ENCODE peak calls at places on chromosome 10, in ten cellular contexts. N is AG09319; Q is prostate gland; P is mammary epithelial cell; F is tibial artery; R is dorsolateral prefrontal cortex; I is osteoblast; W is CD8-positive, alpha-beta T cell; A is PC-3; Z is brain microvascular endothelial cell. E is an unnamed sample.

GRCh38 chr10:30022590-30022989 is 36.8 kb downstream of the JCAD start:
- DNase-seq in R (no peak), I (no peak), Q (no peak), Z (no peak), W (no peak), F (no peak), N (no peak), A (no peak), P (no peak), E (no peak)

GRCh38 chr10:23063387-23064287 is 31.7 kb upstream of the MSRB2 start:
- DNase-seq in P (no peak), F (no peak), A (no peak), W (no peak), R (peak), Z (peak), N (no peak), I (no peak), Q (no peak), E (peak)

GRCh38 chr10:1395025-1395981 is 339.1 kb downstream of the WDR37 start:
- DNase-seq in F (no peak), W (no peak), A (no peak), I (no peak), P (no peak), Q (no peak), R (no peak), N (no peak), Z (no peak), E (peak)

GRCh38 chr10:37685741-37686683 is 171.4 kb downstream of the ZNF248 start:
- DNase-seq in R (no peak), W (no peak), A (no peak), N (no peak), Z (no peak), I (no peak), Q (no peak), F (no peak), P (no peak), E (no peak)

GRCh38 chr10:11472158-11472753 is 139.2 kb downstream of the USP6NL start:
- DNase-seq in Z (peak), W (peak), I (peak), A (peak), P (peak), R (peak), N (peak), F (peak), Q (peak), E (peak)

GRCh38 chr10:92737484-92737883 is 47.7 kb downstream of the HHEX start:
- DNase-seq in Q (no peak), F (no peak), P (peak), Z (no peak), I (no peak), R (no peak), N (no peak), A (no peak), W (no peak), E (no peak)

GRCh38 chr10:132458595-132459251 is 61.7 kb downstream of the PWWP2B start:
- DNase-seq in N (no peak), R (no peak), I (peak), A (peak), F (no peak), W (peak), Q (no peak), P (no peak), Z (no peak), E (no peak)

GRCh38 chr10:95756061-95756751 is at the start of gene ENTPD1:
- DNase-seq in W (no peak), F (no peak), N (no peak), A (no peak), R (peak), I (peak), Z (peak), Q (no peak), P (no peak), E (no peak)

GRCh38 chr10:50788951-50789904 is 49.5 kb downstream of the ASAH2B start:
- DNase-seq in N (no peak), W (no peak), R (no peak), A (peak), Z (peak), F (no peak), Q (no peak), I (peak), P (peak), E (no peak)

GRCh38 chr10:106560925-106561640 is 603.4 kb downstream of the SORCS1 start:
- DNase-seq in F (no peak), I (no peak), A (peak), N (no peak), Z (peak), R (no peak), Q (no peak), P (peak), W (no peak), E (no peak)

GRCh38 chr10:5089869-5090268 is 4.3 kb upstream of the AKR1C3 start:
- DNase-seq in Z (peak), R (no peak), F (no peak), A (peak), W (no peak), N (no peak), I (no peak), P (peak), Q (no peak), E (no peak)

GRCh38 chr10:44574596-44575480 is 189.9 kb upstream of the CXCL12 start:
- DNase-seq in P (no peak), F (no peak), A (no peak), N (no peak), W (no peak), I (peak), Q (no peak), Z (no peak), R (no peak), E (no peak)

GRCh38 chr10:50991496-50992355 is 82.6 kb upstream of the PRKG1 start:
- DNase-seq in F (peak), P (no peak), I (peak), A (no peak), Q (peak), R (no peak), N (no peak), W (no peak), Z (peak), E (peak)

GRCh38 chr10:131193923-131194322 is 117.6 kb downstream of the TCERG1L start:
- DNase-seq in A (no peak), F (no peak), P (no peak), N (no peak), R (no peak), W (no peak), Q (no peak), Z (no peak), I (no peak), E (no peak)

GRCh38 chr10:30354669-30355068 is 5.6 kb upstream of the MTPAP start:
- DNase-seq in P (no peak), N (no peak), W (no peak), I (no peak), Z (no peak), F (no peak), Q (no peak), R (no peak), A (no peak), E (no peak)

GRCh38 chr10:105806-106205 is 29.4 kb upstream of the ZMYND11 start:
- DNase-seq in F (no peak), I (no peak), W (no peak), Q (no peak), A (no peak), P (no peak), R (no peak), Z (no peak), N (no peak), E (no peak)

GRCh38 chr10:53580465-53580864 is 807.9 kb upstream of the MBL2 start:
- DNase-seq in W (no peak), P (no peak), R (no peak), N (no peak), Q (no peak), I (no peak), A (no peak), Z (no peak), F (no peak), E (no peak)

GRCh38 chr10:77069020-77069419 is 568.6 kb downstream of the KCNMA1 start:
- DNase-seq in N (no peak), F (no peak), I (no peak), R (no peak), W (no peak), Q (no peak), Z (no peak), A (no peak), P (no peak), E (no peak)

GRCh38 chr10:1136268-1136667 is 80.1 kb downstream of the WDR37 start:
- DNase-seq in F (no peak), R (no peak), I (no peak), Q (no peak), A (no peak), Z (no peak), W (no peak), P (no peak), N (no peak), E (no peak)

DNA sequence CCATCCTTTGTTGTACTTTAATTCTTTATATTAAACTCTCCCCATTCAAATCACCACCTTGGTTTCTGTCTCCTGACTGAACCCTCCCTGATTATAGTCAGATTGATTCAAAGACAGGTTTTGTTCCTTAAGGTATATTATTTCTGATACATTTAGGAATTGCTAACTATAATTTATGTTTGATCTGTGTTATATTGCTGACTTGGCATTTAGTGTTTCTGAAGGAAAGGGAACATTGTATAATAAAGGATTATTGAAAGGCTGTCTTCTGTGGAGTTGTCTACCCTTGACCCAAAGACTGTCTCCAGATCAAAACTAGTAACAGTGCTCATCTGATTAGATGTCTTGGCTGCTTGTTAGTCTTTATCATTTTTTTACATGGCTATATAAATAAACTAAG is 10.3 kb downstream of the CDK1 start:
- DNase-seq in R (no peak), Q (no peak), I (no peak), F (no peak), Z (no peak), P (no peak), N (no peak), W (no peak), A (no peak), E (no peak)
- TF ChIP-seq CTCF in R (no peak), Q (no peak), I (no peak), F (no peak), Z (no peak), P (no peak), N (no peak), W (no peak), A (no peak), E (no peak)

GRCh38 chr10:58291538-58292174 is 22.7 kb downstream of the CISD1 start:
- DNase-seq in R (peak), F (peak), W (no peak), A (peak), N (no peak), Q (peak), Z (peak), I (peak), P (peak), E (no peak)
- TF ChIP-seq CTCF in R (peak), F (peak), W (peak), A (peak), N (peak), Q (peak), Z (peak), I (peak), P (peak), E (peak)

GRCh38 chr10:124741922-124742417 is 2.2 kb downstream of the FAM53B start:
- DNase-seq in W (no peak), P (peak), Q (no peak), I (no peak), Z (no peak), N (no peak), R (no peak), A (no peak), F (no peak), E (peak)

GRCh38 chr10:124744047-124744687 is at the start of gene FAM53B:
- DNase-seq in A (peak), P (peak), Q (peak), N (no peak), F (peak), I (peak), R (peak), W (peak), Z (peak), E (peak)

GRCh38 chr10:124741281-124741921 is 2.8 kb downstream of the FAM53B start:
- DNase-seq in I (peak), P (peak), Z (peak), F (peak), N (no peak), A (peak), R (peak), Q (peak), W (peak), E (peak)

GRCh38 chr10:124743188-124744046 is 761 bp downstream of the FAM53B start:
- DNase-seq in F (no peak), I (peak), A (peak), N (no peak), R (no peak), Z (peak), W (no peak), Q (no peak), P (peak), E (no peak)

GRCh38 chr10:124742418-124743187 is 1.6 kb downstream of the FAM53B start:
- DNase-seq in R (no peak), A (peak), Q (no peak), W (no peak), Z (peak), P (peak), F (no peak), I (no peak), N (no peak), E (peak)
- TF ChIP-seq CTCF in R (no peak), A (peak), Q (no peak), W (no peak), Z (peak), P (peak), F (peak), I (peak), N (peak), E (no peak)

DNA sequence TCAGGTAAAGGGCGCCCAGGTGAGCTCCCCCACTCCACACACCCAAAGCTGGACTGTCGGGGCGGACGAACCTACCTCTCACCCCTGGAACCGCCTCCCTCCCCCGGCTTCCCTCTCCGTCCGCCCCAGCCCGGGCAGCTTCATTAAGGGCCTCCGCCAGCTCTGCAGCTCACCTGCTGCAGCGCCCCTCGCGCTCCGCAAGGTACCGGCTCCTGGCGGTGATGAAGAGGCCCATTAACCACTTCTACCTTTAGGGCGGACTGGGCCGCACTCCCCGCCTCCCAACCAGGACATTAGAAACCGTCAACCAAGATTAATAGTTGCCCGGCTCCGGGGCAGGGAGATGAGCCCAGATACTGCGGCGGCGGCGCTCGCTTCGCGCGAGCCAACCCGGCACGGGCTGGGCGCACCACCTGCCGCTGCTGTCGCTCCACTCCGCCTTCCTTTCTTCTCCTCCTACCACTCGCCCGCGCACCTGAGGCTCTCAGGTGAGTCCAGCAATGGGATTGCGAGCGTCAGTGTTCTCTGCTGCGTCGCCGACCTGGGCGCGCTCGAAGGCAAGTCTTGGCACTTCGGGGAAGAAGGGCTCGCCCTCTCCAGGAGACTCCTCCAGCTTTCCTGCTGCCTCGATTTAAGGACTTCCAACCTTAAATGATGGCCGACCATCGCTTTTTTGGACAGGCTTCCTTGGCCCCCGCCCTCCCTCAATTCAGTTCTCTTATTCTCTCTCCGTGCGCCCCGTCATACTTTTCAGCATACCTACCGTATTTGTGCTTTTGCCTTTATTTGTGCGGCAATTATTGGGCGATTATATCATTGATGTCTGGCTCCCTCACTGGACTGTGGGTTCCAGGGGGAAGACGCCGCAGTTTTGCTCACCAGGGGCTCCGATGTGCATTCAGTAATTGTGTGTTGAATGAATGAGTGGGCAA is 13.6 kb upstream of the KAZALD1 start:
- DNase-seq in P (no peak), A (no peak), R (no peak), F (no peak), Q (no peak), N (no peak), W (no peak), I (peak), Z (no peak), E (no peak)
- TF ChIP-seq CTCF in P (no peak), A (no peak), R (no peak), F (no peak), Q (no peak), N (no peak), W (no peak), I (no peak), Z (peak), E (no peak)

GRCh38 chr10:123570898-123571515 is 95.1 kb upstream of the GPR26 start:
- DNase-seq in A (no peak), P (no peak), Z (no peak), Q (no peak), W (no peak), F (no peak), R (no peak), N (no peak), I (no peak), E (no peak)

GRCh38 chr10:123576706-123577105 is 89.4 kb upstream of the GPR26 start:
- DNase-seq in Q (no peak), R (no peak), P (no peak), I (no peak), A (no peak), Z (no peak), N (no peak), W (no peak), F (no peak), E (no peak)

GRCh38 chr10:123571978-123572377 is 94.2 kb upstream of the GPR26 start:
- DNase-seq in W (no peak), F (no peak), Q (no peak), P (no peak), Z (no peak), I (no peak), R (no peak), N (no peak), A (no peak), E (no peak)

GRCh38 chr10:123574299-123574698 is 91.9 kb upstream of the GPR26 start:
- DNase-seq in Z (no peak), R (no peak), P (peak), A (peak), W (no peak), F (no peak), I (no peak), N (no peak), Q (no peak), E (no peak)

DNA sequence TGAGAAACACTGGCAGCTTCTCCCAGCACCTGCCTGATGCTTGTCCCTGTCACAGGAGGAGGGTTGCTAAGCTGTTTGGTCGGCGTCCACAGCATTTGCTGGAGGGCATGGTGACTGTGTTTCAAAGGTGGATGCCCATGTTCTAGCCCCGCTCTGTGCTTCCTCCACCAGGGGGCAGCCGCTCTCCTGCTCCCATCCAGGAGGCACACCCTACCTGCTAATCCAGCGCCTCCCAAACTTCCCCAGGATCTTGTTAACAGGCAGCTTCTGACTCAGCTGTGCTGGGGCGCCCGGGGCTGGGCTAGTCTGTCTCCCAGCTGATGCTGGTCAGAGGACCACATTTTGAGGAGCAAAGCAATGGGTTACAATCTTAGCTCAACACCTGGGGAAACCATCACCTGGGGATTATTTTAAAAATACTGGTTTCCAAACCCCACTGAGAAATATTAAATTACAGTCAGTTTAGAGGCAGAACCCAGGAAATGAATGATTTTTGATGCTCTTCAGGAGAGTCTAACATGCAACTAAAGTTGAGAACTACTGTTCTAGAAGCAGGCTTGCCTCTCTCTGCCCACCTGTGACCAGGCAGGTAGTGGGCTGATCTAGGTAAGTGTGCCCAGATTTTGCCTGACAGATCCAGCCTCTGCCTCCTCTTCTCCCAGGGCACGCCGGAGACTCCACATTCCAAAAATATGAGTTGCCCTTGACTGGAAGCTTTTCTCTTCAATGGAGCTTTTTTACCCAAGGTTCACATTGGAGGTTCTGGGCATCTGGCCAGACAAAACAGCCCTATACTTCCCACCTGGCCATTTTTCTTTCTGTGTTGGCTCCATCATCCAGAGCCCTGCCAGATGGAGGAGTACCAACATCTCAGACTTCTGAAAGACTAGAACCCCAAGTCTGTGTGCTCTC is 92.7 kb upstream of the GPR26 start:
- DNase-seq in N (peak), Q (peak), W (no peak), R (no peak), Z (peak), I (no peak), P (peak), A (peak), F (no peak), E (peak)
- TF ChIP-seq CTCF in N (peak), Q (peak), W (peak), R (peak), Z (peak), I (peak), P (peak), A (peak), F (no peak), E (no peak)

GRCh38 chr10:75137533-75138438 is 26.3 kb downstream of the SAMD8 start:
- DNase-seq in F (no peak), A (peak), Z (peak), Q (no peak), I (peak), P (peak), W (no peak), R (no peak), N (peak), E (no peak)
- TF ChIP-seq CTCF in F (no peak), A (no peak), Z (no peak), Q (no peak), I (no peak), P (no peak), W (no peak), R (no peak), N (no peak), E (no peak)

E was measured in lung.